ENCODE peak calls at places on chromosomes 16 and 17, in seven cellular contexts. U is breast epithelium, S is IMR-90, W is GM23338, X is WTC11, R is cardiac fibroblast, B is left lung. G is an unnamed sample.

GRCh38 chr16:74455213-74455612 is 33.9 kb upstream of the CLEC18B start:
- DNase-seq in S (peak; percentile 40), X (no peak), U (no peak), W (no peak), B (no peak), R (peak; percentile 94), G (no peak)

GRCh38 chr16:30090607-30091332 is 954 bp downstream of the TBX6 start:
- DNase-seq in S (no peak), U (no peak), W (no peak), R (no peak), X (no peak), B (peak; percentile 80), G (no peak)

GRCh38 chr16:66275795-66276428 is 90.6 kb upstream of the CDH5 start:
- DNase-seq in W (peak; percentile 89), B (no peak), U (no peak), R (peak; percentile 87), S (peak; percentile 76), X (peak; percentile 69), G (no peak)

GRCh38 chr17:45170976-45171337 is 9.3 kb downstream of the HEXIM2 start:
- DNase-seq in B (no peak), W (no peak), X (no peak), S (peak; percentile 52), R (peak; percentile 69), U (peak; percentile 82), G (peak; percentile 73)

GRCh38 chr17:21228111-21228510 is 14.2 kb upstream of the TMEM11 start:
- DNase-seq in X (no peak), W (no peak), S (no peak), R (no peak), U (no peak), B (no peak), G (no peak)

GRCh38 chr16:83437036-83437435 is 370.7 kb upstream of the HSBP1 start:
- DNase-seq in B (no peak), S (no peak), W (no peak), X (no peak), U (no peak), R (no peak), G (no peak)

GRCh38 chr17:43880420-43880991 is 26.8 kb downstream of the MPP2 start:
- DNase-seq in U (no peak), R (peak; percentile 18), B (peak; percentile 80), S (no peak), X (peak; percentile 79), W (peak; percentile 73), G (no peak)

GRCh38 chr16:69404275-69404805 is 18.5 kb upstream of the TERF2 start:
- DNase-seq in U (no peak), W (peak; percentile 18), X (no peak), S (peak; percentile 40), R (no peak), B (no peak), G (no peak)

GRCh38 chr16:29321585-29321984 is 84.9 kb downstream of the NPIPB11 start:
- DNase-seq in X (no peak), B (no peak), R (no peak), W (no peak), U (no peak), S (no peak), G (no peak)

GRCh38 chr17:30113213-30113612 is 3.4 kb upstream of the NSRP1 start:
- DNase-seq in W (no peak), R (peak; percentile 33), B (no peak), X (no peak), U (no peak), S (no peak), G (no peak)

GRCh38 chr17:28953444-28954118 is 2.3 kb upstream of the PHF12 start:
- DNase-seq in W (peak; percentile 97), X (peak; percentile 93), B (no peak), S (peak; percentile 45), R (peak; percentile 55), U (no peak), G (no peak)

GRCh38 chr17:40487371-40488020 is 13.9 kb downstream of the TNS4 start:
- DNase-seq in X (no peak), R (no peak), S (no peak), W (no peak), B (no peak), U (no peak), G (no peak)

GRCh38 chr17:62887437-62887836 is 78.6 kb upstream of the TANC2 start:
- DNase-seq in U (no peak), S (no peak), W (no peak), X (no peak), R (no peak), B (no peak), G (no peak)

GRCh38 chr16:27670071-27670825 is 120.3 kb downstream of the KATNIP start:
- DNase-seq in B (no peak), W (no peak), S (no peak), R (no peak), U (no peak), X (no peak), G (no peak)

GRCh38 chr16:5064915-5065314 is 841 bp downstream of the C16orf89 start:
- DNase-seq in X (no peak), B (no peak), U (no peak), S (peak; percentile 24), W (no peak), R (no peak), G (peak; percentile 27)

GRCh38 chr16:89924298-89924924 is 1.3 kb downstream of the TUBB3 start:
- DNase-seq in W (peak; percentile 94), R (peak; percentile 53), X (peak; percentile 87), S (peak; percentile 44), U (no peak), B (peak; percentile 71), G (no peak)

GRCh38 chr16:85566502-85567100 is 46.5 kb upstream of the GSE1 start:
- DNase-seq in U (no peak), X (no peak), W (peak; percentile 71), S (no peak), R (no peak), B (peak; percentile 42), G (no peak)

GRCh38 chr17:33927732-33928133 is 327.4 kb upstream of the CCL2 start:
- DNase-seq in X (no peak), U (no peak), B (no peak), R (peak; percentile 0), W (peak; percentile 24), S (peak; percentile 29), G (no peak)
- TF ChIP-seq CTCF in X (no peak), U (no peak), B (no peak), R (no peak), W (peak; percentile 59), S (no peak), G (peak; percentile 17)

GRCh38 chr17:77957215-77957868 is 1.2 kb upstream of the TNRC6C start:
- DNase-seq in S (peak; percentile 29), U (no peak), W (peak; percentile 38), B (no peak), R (peak; percentile 33), X (no peak), G (no peak)

GRCh38 chr17:77959216-77959925 is 868 bp downstream of the TNRC6C start:
- DNase-seq in W (peak; percentile 44), S (peak; percentile 19), U (no peak), R (peak; percentile 8), X (no peak), B (peak; percentile 83), G (no peak)

GRCh38 chr17:77959926-77960521 is 1.5 kb downstream of the TNRC6C start:
- DNase-seq in X (no peak), B (no peak), R (peak; percentile 3), W (peak; percentile 60), U (no peak), S (peak; percentile 60), G (no peak)

GRCh38 chr17:77957869-77958715 is at the start of gene TNRC6C:
- DNase-seq in W (peak; percentile 100), R (peak; percentile 98), X (peak; percentile 100), U (peak; percentile 100), B (peak; percentile 99), S (peak; percentile 99), G (peak; percentile 100)

GRCh38 chr17:77958716-77959215 is 263 bp downstream of the TNRC6C start:
- DNase-seq in W (no peak), R (no peak), S (no peak), B (no peak), X (no peak), U (no peak), G (no peak)
- TF ChIP-seq CTCF in W (no peak), R (no peak), S (no peak), B (no peak), X (no peak), U (no peak), G (no peak)

DNA sequence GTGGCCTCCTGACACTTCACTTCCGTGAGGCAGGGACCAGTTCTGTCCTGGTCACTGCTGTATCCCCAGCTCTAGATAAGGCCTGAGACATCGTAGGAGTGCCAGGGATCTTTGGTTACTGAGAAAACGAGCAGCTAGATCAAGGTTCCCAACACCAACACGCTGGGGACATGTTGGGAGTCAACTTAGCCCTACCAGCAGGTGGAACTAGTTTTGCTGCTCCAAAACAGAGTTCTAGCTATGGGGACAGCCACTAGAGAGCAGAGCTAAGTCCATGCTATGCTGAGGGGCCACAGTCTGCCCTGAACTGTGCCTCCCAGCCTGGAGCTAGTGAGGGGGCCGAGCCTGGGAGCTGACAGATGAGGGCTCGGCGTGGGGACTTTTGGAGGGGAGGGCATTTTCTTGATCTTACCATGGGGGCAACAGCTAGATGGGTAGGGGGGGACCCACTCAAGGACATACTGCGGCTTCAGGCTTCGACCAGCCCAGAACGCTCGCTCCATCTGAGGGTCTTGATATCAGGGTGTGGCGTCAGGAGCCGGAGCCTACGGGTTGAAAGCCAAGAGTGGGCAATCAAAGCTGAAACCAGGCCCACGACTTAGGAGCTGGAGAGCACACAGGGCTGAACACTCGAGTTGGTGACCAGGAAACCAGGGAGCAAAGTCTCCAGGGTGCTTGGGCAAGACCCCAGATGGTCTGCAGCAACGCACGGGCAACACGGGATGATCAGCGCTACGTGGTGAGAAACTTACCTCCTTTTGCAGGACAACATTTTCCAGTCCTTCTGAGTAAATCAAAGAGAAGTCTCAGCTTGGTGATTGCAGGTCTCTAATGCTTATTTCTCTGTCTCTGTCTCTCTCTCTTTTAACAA is 13.4 kb downstream of the SNX20 start:
- DNase-seq in X (no peak), U (no peak), R (no peak), B (no peak), S (no peak), W (no peak), G (no peak)
- TF ChIP-seq CTCF in X (no peak), U (no peak), R (no peak), B (no peak), S (no peak), W (peak; percentile 27), G (no peak)

DNA sequence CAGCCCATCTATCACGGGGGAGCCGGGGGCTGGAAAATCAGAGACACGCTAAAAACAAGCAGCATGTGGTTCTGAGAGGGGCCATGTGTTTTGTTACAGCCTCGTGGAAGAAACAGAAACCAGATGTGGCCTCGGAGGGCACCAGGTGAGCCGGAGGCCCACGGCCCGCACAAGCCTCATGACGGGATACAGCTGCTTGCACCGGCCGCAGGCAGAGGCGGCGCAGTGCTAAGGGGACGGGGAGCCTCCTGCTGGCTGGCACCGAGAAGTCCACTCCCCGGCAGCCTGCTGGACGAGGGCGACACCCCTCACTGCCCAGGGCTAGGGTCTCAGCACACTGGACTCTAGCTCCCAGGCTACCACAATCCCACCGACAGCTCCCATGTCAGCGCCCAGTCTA is 19.2 kb downstream of the NDUFAF8 start:
- DNase-seq in X (peak; percentile 51), B (no peak), S (no peak), W (peak; percentile 64), R (no peak), U (no peak), G (no peak)
- TF ChIP-seq CTCF in X (no peak), B (no peak), S (no peak), W (peak; percentile 52), R (no peak), U (no peak), G (no peak)

DNA sequence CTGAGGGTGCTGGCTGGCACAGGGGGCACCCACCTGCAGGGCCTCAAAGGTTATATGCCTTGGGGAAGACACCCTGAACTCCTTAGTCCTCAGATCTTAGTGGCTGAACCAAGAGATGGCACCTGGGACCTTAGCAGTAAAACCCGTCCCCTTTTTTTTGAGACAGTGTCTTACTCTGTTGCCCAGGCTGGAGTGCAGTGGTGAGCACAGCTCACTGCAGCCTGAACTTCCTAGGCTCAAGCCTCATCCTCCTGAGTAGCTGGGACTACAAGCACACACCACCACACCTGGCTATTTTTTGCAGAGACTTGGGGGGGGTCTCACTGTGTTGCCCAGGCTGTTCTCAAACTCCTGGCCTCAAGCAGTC is 237.2 kb downstream of the MRTFB start:
- DNase-seq in R (no peak), U (no peak), B (no peak), S (no peak), X (no peak), W (no peak), G (no peak)
- TF ChIP-seq CTCF in R (no peak), U (no peak), B (no peak), S (no peak), X (no peak), W (no peak), G (no peak)

G was measured in CD14-positive monocyte.